ENCODE peak calls at places on chromosomes 13 and 19, in eight cellular contexts. K is fibroblast of the aortic adventitia, O is HTR-8/SVneo, R is ELR, D is NCI-H1092, Y is chondrocyte, S is activated T-helper 1 cell treated with Interleukin-2 at 50 U/mL for 16 hours, M is renal cortical epithelial cell. L is an unnamed sample.

GRCh38 chr13:111187879-111188643 is 73.0 kb downstream of the ARHGEF7 start:
- DNase-seq in M (peak), S (no peak), K (peak), O (no peak), Y (no peak), D (no peak), R (peak), L (no peak)

GRCh38 chr19:38388310-38389100 is at the start of gene SPRED3:
- DNase-seq in S (no peak), R (peak), Y (no peak), M (no peak), K (no peak), O (peak), D (no peak), L (peak)

GRCh38 chr13:78323040-78323439 is 280.3 kb downstream of the POU4F1 start:
- DNase-seq in Y (no peak), O (no peak), M (no peak), S (no peak), K (no peak), R (peak), D (no peak), L (no peak)

GRCh38 chr13:107730835-107731234 is 484.5 kb downstream of the LIG4 start:
- DNase-seq in Y (no peak), M (peak), R (no peak), D (no peak), K (no peak), S (no peak), O (no peak), L (no peak)

GRCh38 chr19:13573268-13573667 is 67.0 kb upstream of the CACNA1A start:
- DNase-seq in R (no peak), S (no peak), O (no peak), Y (no peak), K (no peak), M (no peak), D (no peak), L (no peak)

GRCh38 chr19:3175761-3176714 is 2.5 kb upstream of the S1PR4 start:
- DNase-seq in S (no peak), M (peak), K (peak), O (no peak), R (peak), Y (no peak), D (no peak), L (peak)

GRCh38 chr19:48913114-48913513 is 13.0 kb downstream of the NUCB1 start:
- DNase-seq in R (peak), D (no peak), K (no peak), Y (no peak), M (no peak), S (no peak), O (no peak), L (no peak)

GRCh38 chr19:24073807-24074206 is 13.2 kb upstream of the ZNF254 start:
- DNase-seq in M (peak), R (no peak), Y (no peak), D (no peak), S (no peak), O (no peak), K (no peak), L (no peak)

GRCh38 chr13:112943309-112944125 is 25.5 kb upstream of the MCF2L start:
- DNase-seq in Y (no peak), K (peak), O (peak), S (no peak), D (peak), R (peak), M (no peak), L (peak)

GRCh38 chr19:29287061-29287460 is 74.1 kb upstream of the UQCRFS1 start:
- DNase-seq in K (no peak), R (no peak), D (peak), S (no peak), M (no peak), Y (no peak), O (no peak), L (no peak)

GRCh38 chr19:33678796-33679195 is 57.0 kb downstream of the CHST8 start:
- DNase-seq in M (no peak), S (no peak), K (no peak), Y (no peak), O (no peak), R (no peak), D (peak), L (no peak)

GRCh38 chr13:79398169-79398568 is 7.9 kb downstream of the RBM26 start:
- DNase-seq in M (no peak), K (no peak), D (no peak), R (no peak), Y (no peak), S (no peak), O (no peak), L (no peak)